ENCODE peak calls at places on chromosome 21, in four cellular contexts. One of them, this sample, is unnamed.
A peak's percentile ranks its signal among the peaks of the same experiment; 100 is the strongest.

GRCh38 chr21:35163381-35163780 is 114.3 kb upstream of the RUNX1 start:
- DNase-seq in lower lobe of right lung: no peak
- DNase-seq in heart right ventricle: no peak
- DNase-seq in SJSA1: no peak
- DNase-seq in this sample: no peak

GRCh38 chr21:17925000-17925610 is 105.9 kb upstream of the C21orf91 start:
- DNase-seq in lower lobe of right lung: no peak
- DNase-seq in heart right ventricle: no peak
- DNase-seq in SJSA1: peak; percentile 31
- DNase-seq in this sample: peak; percentile 6

GRCh38 chr21:14259669-14260458 is 43.9 kb downstream of the RBM11 start:
- DNase-seq in lower lobe of right lung: no peak
- DNase-seq in heart right ventricle: no peak
- DNase-seq in SJSA1: peak; percentile 10
- DNase-seq in this sample: no peak

GRCh38 chr21:34887729-34888568 is 161.2 kb downstream of the RUNX1 start:
- DNase-seq in lower lobe of right lung: peak; percentile 86
- DNase-seq in heart right ventricle: peak; percentile 62
- DNase-seq in SJSA1: peak; percentile 94
- DNase-seq in this sample: peak; percentile 93

GRCh38 chr21:30605968-30606367 is 5.1 kb downstream of the KRTAP22-1 start:
- DNase-seq in lower lobe of right lung: no peak
- DNase-seq in heart right ventricle: no peak
- DNase-seq in SJSA1: no peak
- DNase-seq in this sample: no peak

GRCh38 chr21:34510148-34511142 is 1.6 kb downstream of the KCNE1 start:
- DNase-seq in lower lobe of right lung: peak; percentile 88
- DNase-seq in heart right ventricle: peak; percentile 84
- DNase-seq in SJSA1: peak; percentile 68
- DNase-seq in this sample: no peak

GRCh38 chr21:14863745-14864210 is 201.0 kb downstream of the NRIP1 start:
- DNase-seq in lower lobe of right lung: no peak
- DNase-seq in heart right ventricle: no peak
- DNase-seq in SJSA1: no peak
- DNase-seq in this sample: no peak

GRCh38 chr21:45876381-45877159 is 105.0 kb upstream of the COL6A1 start:
- DNase-seq in lower lobe of right lung: peak; percentile 32
- DNase-seq in heart right ventricle: no peak
- DNase-seq in SJSA1: no peak
- DNase-seq in this sample: no peak

GRCh38 chr21:16345757-16346156 is 616.0 kb downstream of the USP25 start:
- DNase-seq in lower lobe of right lung: no peak
- DNase-seq in heart right ventricle: no peak
- DNase-seq in SJSA1: no peak
- DNase-seq in this sample: no peak

GRCh38 chr21:46229133-46229922 is 754 bp upstream of the LSS start:
- DNase-seq in lower lobe of right lung: peak; percentile 80
- DNase-seq in heart right ventricle: no peak
- DNase-seq in SJSA1: peak; percentile 40
- DNase-seq in this sample: no peak

GRCh38 chr21:46675595-46676280 is 40.3 kb downstream of the PRMT2 start:
- DNase-seq in lower lobe of right lung: no peak
- DNase-seq in heart right ventricle: no peak
- DNase-seq in SJSA1: no peak
- DNase-seq in this sample: no peak

GRCh38 chr21:28737671-28738279 is 254.9 kb downstream of the LTN1 start:
- DNase-seq in lower lobe of right lung: no peak
- DNase-seq in heart right ventricle: no peak
- DNase-seq in SJSA1: no peak
- DNase-seq in this sample: no peak

GRCh38 chr21:45538381-45539045 is 3.7 kb downstream of the SLC19A1 start:
- DNase-seq in lower lobe of right lung: peak; percentile 41
- DNase-seq in heart right ventricle: peak; percentile 14
- DNase-seq in SJSA1: no peak
- DNase-seq in this sample: no peak

GRCh38 chr21:31354604-31355443 is 10.8 kb upstream of the TIAM1 start:
- DNase-seq in lower lobe of right lung: no peak
- DNase-seq in heart right ventricle: no peak
- DNase-seq in SJSA1: peak; percentile 60
- DNase-seq in this sample: peak; percentile 45

GRCh38 chr21:46048926-46049889 is 48.7 kb upstream of the COL6A2 start:
- DNase-seq in lower lobe of right lung: peak; percentile 57
- DNase-seq in heart right ventricle: peak; percentile 84
- DNase-seq in SJSA1: peak; percentile 26
- DNase-seq in this sample: peak; percentile 100

GRCh38 chr21:15706686-15707085 is 23.1 kb upstream of the USP25 start:
- DNase-seq in lower lobe of right lung: no peak
- DNase-seq in heart right ventricle: no peak
- DNase-seq in SJSA1: peak; percentile 70
- DNase-seq in this sample: peak; percentile 88

GRCh38 chr21:45381036-45381787 is 23.8 kb upstream of the COL18A1 start:
- DNase-seq in lower lobe of right lung: peak; percentile 37
- DNase-seq in heart right ventricle: no peak
- DNase-seq in SJSA1: no peak
- DNase-seq in this sample: no peak

GRCh38 chr21:27953328-27954045 is 986.6 kb upstream of the ADAMTS5 start:
- DNase-seq in lower lobe of right lung: no peak
- DNase-seq in heart right ventricle: no peak
- DNase-seq in SJSA1: no peak
- DNase-seq in this sample: no peak

GRCh38 chr21:46063227-46063626 is 34.7 kb upstream of the COL6A2 start:
- DNase-seq in lower lobe of right lung: no peak
- DNase-seq in heart right ventricle: no peak
- DNase-seq in SJSA1: no peak
- DNase-seq in this sample: no peak

GRCh38 chr21:15849925-15850324 is 120.1 kb downstream of the USP25 start:
- DNase-seq in lower lobe of right lung: no peak
- DNase-seq in heart right ventricle: no peak
- DNase-seq in SJSA1: no peak
- DNase-seq in this sample: no peak

GRCh38 chr21:30615199-30615598 is 1.0 kb upstream of the KRTAP20-1 start:
- DNase-seq in lower lobe of right lung: no peak
- DNase-seq in heart right ventricle: no peak
- DNase-seq in SJSA1: no peak
- DNase-seq in this sample: no peak

GRCh38 chr21:28521932-28522826 is 470.5 kb downstream of the LTN1 start:
- DNase-seq in lower lobe of right lung: no peak
- DNase-seq in heart right ventricle: no peak
- DNase-seq in SJSA1: no peak
- DNase-seq in this sample: peak; percentile 21

GRCh38 chr21:29091032-29091431 is 17.6 kb upstream of the CCT8 start:
- DNase-seq in lower lobe of right lung: no peak
- DNase-seq in heart right ventricle: no peak
- DNase-seq in SJSA1: peak; percentile 52
- DNase-seq in this sample: peak; percentile 37

GRCh38 chr21:45994086-45994661 is 12.6 kb downstream of the COL6A1 start:
- DNase-seq in lower lobe of right lung: peak; percentile 35
- DNase-seq in heart right ventricle: peak; percentile 17
- DNase-seq in SJSA1: no peak
- DNase-seq in this sample: no peak

GRCh38 chr21:29382029-29382654 is 83.4 kb downstream of the BACH1 start:
- DNase-seq in lower lobe of right lung: no peak
- DNase-seq in heart right ventricle: no peak
- DNase-seq in SJSA1: peak; percentile 78
- DNase-seq in this sample: no peak

GRCh38 chr21:46027855-46028493 is 46.4 kb downstream of the COL6A1 start:
- DNase-seq in lower lobe of right lung: no peak
- DNase-seq in heart right ventricle: peak; percentile 18
- DNase-seq in SJSA1: no peak
- DNase-seq in this sample: peak; percentile 58

GRCh38 chr21:45999581-46000181 is 18.1 kb downstream of the COL6A1 start:
- DNase-seq in lower lobe of right lung: no peak
- DNase-seq in heart right ventricle: no peak
- DNase-seq in SJSA1: no peak
- DNase-seq in this sample: no peak

GRCh38 chr21:14901482-14901958 is 163.3 kb downstream of the NRIP1 start:
- DNase-seq in lower lobe of right lung: no peak
- DNase-seq in heart right ventricle: no peak
- DNase-seq in SJSA1: peak; percentile 50
- DNase-seq in this sample: no peak

GRCh38 chr21:31220567-31220966 is 123.5 kb downstream of the TIAM1 start:
- DNase-seq in lower lobe of right lung: no peak
- DNase-seq in heart right ventricle: no peak
- DNase-seq in SJSA1: no peak
- DNase-seq in this sample: no peak

DNA sequence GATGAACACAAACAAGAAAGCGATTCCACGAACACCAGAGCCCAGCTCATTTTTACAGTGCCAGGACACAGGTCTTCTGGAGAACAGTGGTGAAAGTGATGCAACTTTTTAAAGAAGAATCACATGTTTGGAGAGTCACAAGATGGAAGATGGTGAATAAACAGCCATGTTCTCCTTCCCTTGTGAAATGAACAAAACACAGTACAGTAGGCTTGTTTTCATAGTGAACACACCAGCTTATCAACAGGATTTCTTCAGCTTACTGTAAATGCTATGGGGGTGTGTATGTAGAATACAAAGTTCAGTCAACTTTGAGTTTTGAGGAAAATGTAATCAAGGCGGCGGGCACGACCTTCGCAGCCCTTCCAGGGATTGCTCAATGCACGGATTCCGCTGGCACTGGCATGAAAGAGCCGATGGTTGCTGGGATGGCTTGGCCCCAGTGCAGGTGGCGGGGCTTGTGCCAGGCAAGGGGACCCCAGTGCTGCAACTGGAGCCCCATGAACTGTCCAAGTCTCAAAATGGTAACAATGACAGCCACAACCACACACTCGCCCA is 9.7 kb downstream of the TMPRSS3 start:
- DNase-seq in lower lobe of right lung: no peak
- DNase-seq in heart right ventricle: no peak
- DNase-seq in SJSA1: no peak
- DNase-seq in this sample: no peak
- H3K27ac ChIP-seq in lower lobe of right lung: no peak overlapping the region
- H3K27ac ChIP-seq in heart right ventricle: no peak overlapping the region
- H3K27ac ChIP-seq in SJSA1: no peak overlapping the region
- H3K27ac ChIP-seq in this sample: no peak overlapping the region

GRCh38 chr21:37642493-37642892 is 273.8 kb downstream of the KCNJ6 start:
- DNase-seq in lower lobe of right lung: no peak
- DNase-seq in heart right ventricle: no peak
- DNase-seq in SJSA1: no peak
- DNase-seq in this sample: no peak

GRCh38 chr21:37647781-37648180 is 268.5 kb downstream of the KCNJ6 start:
- DNase-seq in lower lobe of right lung: no peak
- DNase-seq in heart right ventricle: no peak
- DNase-seq in SJSA1: no peak
- DNase-seq in this sample: no peak

GRCh38 chr21:37645848-37646247 is 270.4 kb downstream of the KCNJ6 start:
- DNase-seq in lower lobe of right lung: no peak
- DNase-seq in heart right ventricle: no peak
- DNase-seq in SJSA1: no peak
- DNase-seq in this sample: no peak

GRCh38 chr21:37639756-37640155 is 273.2 kb downstream of the DYRK1A start:
- DNase-seq in lower lobe of right lung: no peak
- DNase-seq in heart right ventricle: no peak
- DNase-seq in SJSA1: no peak
- DNase-seq in this sample: no peak

DNA sequence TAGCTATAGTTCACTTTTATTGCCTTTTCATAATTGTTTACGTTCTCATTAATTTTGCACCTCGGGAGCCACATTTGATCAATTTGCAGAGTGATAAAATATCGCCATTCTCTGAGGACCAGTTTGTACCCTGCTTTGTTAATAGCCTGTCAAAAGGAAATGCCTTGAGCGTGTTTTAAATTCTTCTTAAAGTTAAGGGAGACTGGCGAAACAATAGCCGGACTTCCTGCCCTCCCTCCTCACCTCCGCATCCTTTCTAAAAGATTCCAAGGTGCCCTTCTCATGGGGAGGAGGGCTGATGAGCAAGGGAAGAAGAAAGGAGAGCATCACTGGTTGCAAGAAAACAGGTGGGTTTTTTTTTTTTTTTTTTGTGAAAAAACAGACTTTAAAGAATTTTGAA is 271.6 kb downstream of the KCNJ6 start:
- DNase-seq in lower lobe of right lung: no peak
- DNase-seq in heart right ventricle: no peak
- DNase-seq in SJSA1: no peak
- DNase-seq in this sample: no peak
- H3K27ac ChIP-seq in lower lobe of right lung: no peak overlapping the region
- H3K27ac ChIP-seq in heart right ventricle: no peak overlapping the region
- H3K27ac ChIP-seq in SJSA1: no peak overlapping the region
- H3K27ac ChIP-seq in this sample: no peak overlapping the region

GRCh38 chr21:44347911-44348451 is 5.4 kb upstream of the TRPM2 start:
- DNase-seq in lower lobe of right lung: peak; percentile 79
- DNase-seq in heart right ventricle: no peak
- DNase-seq in SJSA1: no peak
- DNase-seq in this sample: no peak

GRCh38 chr21:44348861-44349260 is 4.6 kb upstream of the TRPM2 start:
- DNase-seq in lower lobe of right lung: no peak
- DNase-seq in heart right ventricle: no peak
- DNase-seq in SJSA1: no peak
- DNase-seq in this sample: no peak

GRCh38 chr21:44349847-44350772 is 3.3 kb upstream of the TRPM2 start:
- DNase-seq in lower lobe of right lung: no peak
- DNase-seq in heart right ventricle: no peak
- DNase-seq in SJSA1: no peak
- DNase-seq in this sample: no peak

GRCh38 chr21:44350773-44351481 is 2.5 kb upstream of the TRPM2 start:
- DNase-seq in lower lobe of right lung: no peak
- DNase-seq in heart right ventricle: no peak
- DNase-seq in SJSA1: no peak
- DNase-seq in this sample: no peak

GRCh38 chr21:44349416-44349846 is 4.0 kb upstream of the TRPM2 start:
- DNase-seq in lower lobe of right lung: no peak
- DNase-seq in heart right ventricle: no peak
- DNase-seq in SJSA1: no peak
- DNase-seq in this sample: no peak
- H3K27ac ChIP-seq in lower lobe of right lung: no peak overlapping the region
- H3K27ac ChIP-seq in heart right ventricle: no peak overlapping the region
- H3K27ac ChIP-seq in SJSA1: no peak overlapping the region
- H3K27ac ChIP-seq in this sample: no peak overlapping the region

DNA sequence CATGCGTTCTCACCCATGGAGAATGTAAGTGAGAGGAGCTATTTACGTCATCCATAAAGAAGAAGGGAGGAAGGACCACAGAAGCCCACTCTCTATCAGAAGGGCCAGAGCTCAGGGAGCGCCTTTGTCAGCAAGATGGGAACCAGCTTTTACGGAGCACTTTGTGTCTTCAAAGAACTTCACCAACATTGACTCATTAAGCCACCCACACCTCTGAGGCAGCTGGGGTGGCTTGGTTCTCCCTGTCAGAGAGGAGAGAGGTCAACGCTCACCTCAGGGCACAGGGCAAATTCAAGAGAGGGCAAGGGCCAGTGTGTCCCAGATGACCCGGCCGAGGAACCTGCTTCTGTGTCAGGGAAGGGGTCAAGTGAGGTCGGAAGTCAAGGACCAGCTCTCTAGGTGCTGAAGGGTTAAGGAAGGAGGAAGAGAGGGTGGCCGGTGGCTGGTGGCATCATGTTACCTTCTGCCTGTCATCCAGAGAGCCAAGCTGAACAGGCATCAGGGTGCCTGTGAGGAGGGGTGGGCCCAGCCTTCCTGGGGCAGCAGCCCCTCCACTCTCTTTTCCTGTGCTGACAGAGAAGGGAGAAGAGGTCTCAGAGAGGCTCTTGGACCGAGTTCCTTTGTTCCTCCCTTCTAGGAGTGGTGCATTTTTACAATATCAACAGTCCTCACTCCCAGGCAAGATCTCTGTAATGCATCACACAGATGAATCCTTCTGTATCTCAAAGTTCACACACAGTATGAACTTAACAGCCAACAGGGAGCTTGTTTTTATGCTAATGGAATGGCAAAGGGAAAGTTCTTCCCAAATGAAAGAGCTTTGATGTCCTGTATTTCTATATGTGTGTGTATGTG is 109.0 kb downstream of the ETS2 start:
- DNase-seq in lower lobe of right lung: no peak
- DNase-seq in heart right ventricle: no peak
- DNase-seq in SJSA1: no peak
- DNase-seq in this sample: no peak
- H3K27ac ChIP-seq in lower lobe of right lung: peak overlapping the region; percentile 6
- H3K27ac ChIP-seq in heart right ventricle: no peak overlapping the region
- H3K27ac ChIP-seq in SJSA1: no peak overlapping the region
- H3K27ac ChIP-seq in this sample: peak overlapping the region; percentile 3

This sample was measured in AG04450.